ENCODE peak calls at places on chromosomes 1 and 21, in four cellular contexts. C is K562, X is HepG2, H is GM12878. J is an unnamed sample.

GRCh38 chr1:37113285-37113684 is 79.0 kb upstream of the GRIK3 start:
- DNase-seq in C (no peak), H (no peak), X (no peak), J (no peak)

GRCh38 chr1:25520446-25521061 is 22.9 kb upstream of the LDLRAP1 start:
- DNase-seq in X (peak; percentile 33), H (peak; percentile 17), C (peak; percentile 67), J (peak; percentile 66)

GRCh38 chr1:10693497-10694273 is 102.8 kb downstream of the CASZ1 start:
- DNase-seq in X (no peak), C (peak; percentile 67), H (no peak), J (peak; percentile 50)

GRCh38 chr1:33060579-33061083 is 20.3 kb upstream of the AZIN2 start:
- DNase-seq in C (peak; percentile 10), H (no peak), X (no peak), J (no peak)

GRCh38 chr1:47792786-47793185 is 204.4 kb downstream of the TRABD2B start:
- DNase-seq in X (no peak), C (no peak), H (no peak), J (no peak)

GRCh38 chr21:22898061-22898460 is 1899.9 kb downstream of the NCAM2 start:
- DNase-seq in X (no peak), C (no peak), H (no peak), J (no peak)

GRCh38 chr1:180521474-180522203 is 19.3 kb upstream of the ACBD6 start:
- DNase-seq in X (peak; percentile 86), H (no peak), C (no peak), J (no peak)

GRCh38 chr1:44664730-44665370 is 9.4 kb downstream of the TMEM53 start:
- DNase-seq in X (no peak), H (no peak), C (no peak), J (no peak)

GRCh38 chr1:23344987-23345472 is 946 bp upstream of the HNRNPR start:
- DNase-seq in X (no peak), C (no peak), H (no peak), J (no peak)

GRCh38 chr21:26130249-26130896 is 40.2 kb downstream of the APP start:
- DNase-seq in C (no peak), H (no peak), X (no peak), J (no peak)

GRCh38 chr1:26031196-26031902 is 9.8 kb downstream of the EXTL1 start:
- DNase-seq in X (no peak), C (no peak), H (no peak), J (no peak)

GRCh38 chr1:205505076-205505729 is 734 bp downstream of the CDK18 start:
- DNase-seq in X (no peak), C (no peak), H (no peak), J (peak; percentile 50)

GRCh38 chr1:899636-900317 is 23.9 kb upstream of the SAMD11 start:
- DNase-seq in H (no peak), X (no peak), C (peak; percentile 5), J (no peak)

GRCh38 chr1:81850495-81850894 is 49.8 kb downstream of the ADGRL2 start:
- DNase-seq in C (no peak), X (no peak), H (no peak), J (no peak)

DNA sequence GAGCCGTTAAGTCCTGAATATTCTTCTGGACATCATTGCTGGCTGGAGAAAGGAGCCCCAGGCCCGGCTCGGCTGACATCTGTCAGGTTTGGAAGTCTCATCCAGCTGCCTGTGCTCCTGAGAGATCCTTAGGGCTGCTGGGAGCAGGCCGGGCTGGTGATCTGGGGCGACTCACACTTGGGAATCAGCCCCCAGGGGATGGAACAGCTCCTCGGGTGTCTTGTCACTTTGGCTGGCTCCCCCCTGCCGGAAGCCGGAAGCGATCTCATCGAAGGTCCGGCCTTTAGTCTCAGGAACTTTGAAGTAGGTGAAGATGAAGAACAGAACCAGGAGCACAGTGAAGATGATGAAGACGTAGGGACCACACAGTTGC is 31.8 kb downstream of the SLC2A1 start:
- DNase-seq in C (no peak), X (no peak), H (no peak), J (no peak)
- TF ChIP-seq NR2C2 in C (no peak), X (no peak), H (no peak), J (no peak)

DNA sequence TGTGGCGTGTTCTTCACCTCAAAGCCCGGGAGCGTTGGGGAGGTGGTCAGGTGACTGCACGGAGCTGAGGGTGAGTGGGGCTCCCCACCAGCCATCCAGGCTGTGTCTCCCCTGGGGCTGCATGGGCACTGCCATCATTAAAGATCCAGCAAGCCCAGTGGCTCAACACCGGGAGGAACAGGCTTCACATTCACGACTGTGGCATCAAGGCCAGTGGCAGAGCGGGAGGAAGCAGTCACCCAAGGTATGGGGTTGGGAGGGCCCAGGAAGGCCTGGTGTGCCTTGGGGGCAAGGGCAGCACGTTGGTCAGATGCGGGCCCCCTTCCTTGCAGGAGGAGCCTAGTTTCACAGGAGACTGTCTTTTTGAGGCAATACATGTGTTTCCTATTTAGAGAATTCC is 33.8 kb downstream of the SNAP47 start:
- DNase-seq in H (no peak), C (no peak), X (no peak), J (no peak)
- TF ChIP-seq NR2C2 in H (no peak), C (no peak), X (no peak), J (no peak)

GRCh38 chr1:198363752-198364151 is 176.7 kb downstream of the ATP6V1G3 start:
- DNase-seq in H (no peak), X (no peak), C (no peak), J (no peak)

GRCh38 chr1:198364471-198364870 is 176.0 kb downstream of the ATP6V1G3 start:
- DNase-seq in H (no peak), X (no peak), C (no peak), J (no peak)

GRCh38 chr1:198357937-198358336 is 182.5 kb downstream of the ATP6V1G3 start:
- DNase-seq in C (no peak), X (no peak), H (no peak), J (no peak)

GRCh38 chr1:198361373-198361772 is 179.1 kb downstream of the ATP6V1G3 start:
- DNase-seq in H (no peak), X (no peak), C (no peak), J (no peak)

DNA sequence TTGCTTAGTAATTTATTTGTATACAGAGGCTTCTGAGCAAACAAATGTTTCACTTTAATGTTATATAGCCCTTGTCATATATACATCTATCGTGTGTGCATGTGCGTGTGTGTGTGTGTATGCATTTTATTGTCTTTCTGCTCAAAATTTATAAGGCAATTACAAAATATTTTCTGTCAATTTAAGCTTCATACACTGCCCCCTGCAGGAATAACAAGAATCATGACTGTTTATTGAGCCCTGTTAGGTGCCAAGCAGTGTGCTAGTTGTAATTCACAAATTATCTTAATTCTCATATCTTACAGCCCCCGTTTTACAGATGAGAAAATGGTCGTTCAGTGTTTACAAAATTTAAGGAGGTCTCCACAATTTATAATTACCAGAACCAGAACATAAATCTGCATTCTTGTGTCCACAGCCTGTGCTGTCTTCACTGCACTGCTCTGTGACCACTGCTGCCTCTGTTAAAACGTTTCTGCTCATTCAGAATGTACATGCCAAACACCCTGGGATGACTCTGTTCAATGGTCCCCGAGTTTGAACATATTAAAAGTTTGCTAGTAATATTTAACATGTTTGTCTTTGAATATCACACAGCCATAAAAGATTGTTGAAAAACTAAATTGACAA is 181.3 kb downstream of the ATP6V1G3 start:
- DNase-seq in H (no peak), X (peak; percentile 2), C (no peak), J (no peak)
- TF ChIP-seq NR2C2 in H (no peak), X (no peak), C (no peak), J (no peak)

DNA sequence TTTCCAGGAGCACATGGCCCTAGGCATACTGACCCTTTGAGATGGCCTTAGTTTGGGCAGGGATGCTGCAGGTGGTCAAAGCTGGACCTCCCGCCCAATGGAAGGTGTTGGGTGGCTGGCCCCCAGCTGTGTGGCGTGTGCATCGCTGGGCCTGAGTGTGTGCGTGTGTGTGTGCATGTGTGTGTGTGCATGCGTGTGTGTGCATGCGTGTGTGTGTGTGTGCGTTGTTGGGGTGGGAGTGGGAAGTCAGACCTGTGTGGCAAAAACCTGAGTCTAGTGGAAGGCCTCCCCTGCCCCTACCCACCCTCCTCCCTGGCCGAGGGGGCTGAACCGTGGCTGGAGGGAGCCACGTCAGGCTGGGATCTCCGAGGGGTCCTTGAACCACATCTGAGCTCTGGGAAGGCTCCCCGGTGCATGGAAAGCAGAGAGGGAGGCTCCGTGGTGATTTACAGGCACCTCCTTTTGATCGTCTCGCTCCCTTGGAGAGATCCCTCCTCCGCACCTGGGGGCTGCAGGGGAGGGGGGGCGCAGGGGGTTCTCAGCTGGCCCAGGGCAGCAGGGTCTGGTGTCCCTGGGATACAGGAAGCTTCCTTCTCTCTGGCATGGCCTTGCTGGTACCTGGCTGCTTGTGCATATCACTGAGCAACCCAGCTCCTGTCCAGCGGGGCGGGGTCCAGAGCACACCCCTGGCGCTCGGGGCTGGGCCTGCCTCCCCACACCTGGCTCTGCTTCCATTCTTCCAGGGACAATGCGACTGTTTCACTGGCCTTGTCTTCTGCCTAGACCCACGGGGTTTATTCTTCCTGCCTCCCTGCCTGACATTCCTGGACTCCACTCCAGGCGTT is 124.7 kb upstream of the WNT4 start:
- DNase-seq in C (no peak), H (no peak), X (no peak), J (no peak)
- TF ChIP-seq NR2C2 in C (no peak), H (no peak), X (no peak), J (no peak)

GRCh38 chr1:193108471-193108870 is 3.3 kb upstream of the GLRX2 start:
- DNase-seq in C (no peak), X (no peak), H (no peak), J (no peak)

GRCh38 chr1:193110864-193111263 is 5.7 kb upstream of the GLRX2 start:
- DNase-seq in X (no peak), C (no peak), H (no peak), J (no peak)

GRCh38 chr1:193111641-193112090 is 6.5 kb upstream of the GLRX2 start:
- DNase-seq in X (peak; percentile 67), C (no peak), H (no peak), J (peak; percentile 38)

GRCh38 chr1:193110246-193110645 is 5.0 kb upstream of the GLRX2 start:
- DNase-seq in H (no peak), C (no peak), X (no peak), J (no peak)

GRCh38 chr1:193109619-193110018 is 4.4 kb upstream of the GLRX2 start:
- DNase-seq in H (no peak), C (no peak), X (peak; percentile 79), J (no peak)
- TF ChIP-seq NR2C2 in H (no peak), C (no peak), X (no peak), J (no peak)

J was measured in WTC11.